ENCODE peak calls at places on chromosomes 2 and 18, in four cellular contexts. One of them, this sample, is unnamed.

GRCh38 chr18:29449424-29449823 is 1272.5 kb upstream of the CDH2 start:
- DNase-seq in K562: no peak
- DNase-seq in HepG2: no peak
- DNase-seq in GM12878: no peak
- DNase-seq in this sample: no peak

GRCh38 chr18:57803119-57803969 is at the start of gene ATP8B1:
- DNase-seq in HepG2: no peak
- DNase-seq in K562: peak; percentile 11
- DNase-seq in GM12878: no peak
- DNase-seq in this sample: peak; percentile 42

GRCh38 chr2:65429799-65430514 is 2.4 kb downstream of the SPRED2 start:
- DNase-seq in GM12878: no peak
- DNase-seq in K562: no peak
- DNase-seq in HepG2: no peak
- DNase-seq in this sample: no peak

GRCh38 chr2:40343904-40344303 is 108.0 kb downstream of the SLC8A1 start:
- DNase-seq in K562: no peak
- DNase-seq in HepG2: no peak
- DNase-seq in GM12878: no peak
- DNase-seq in this sample: no peak

GRCh38 chr2:156333951-156334495 is 1.5 kb upstream of the NR4A2 start:
- DNase-seq in HepG2: peak; percentile 15
- DNase-seq in K562: no peak
- DNase-seq in GM12878: no peak
- DNase-seq in this sample: peak; percentile 35

GRCh38 chr2:234329202-234329930 is 167.5 kb downstream of the ARL4C start:
- DNase-seq in HepG2: no peak
- DNase-seq in K562: no peak
- DNase-seq in GM12878: no peak
- DNase-seq in this sample: no peak

GRCh38 chr2:84694088-84694622 is 177.9 kb downstream of the DNAH6 start:
- DNase-seq in K562: no peak
- DNase-seq in HepG2: no peak
- DNase-seq in GM12878: no peak
- DNase-seq in this sample: no peak

GRCh38 chr2:124147552-124147951 is 122.5 kb downstream of the CNTNAP5 start:
- DNase-seq in K562: no peak
- DNase-seq in HepG2: no peak
- DNase-seq in GM12878: no peak
- DNase-seq in this sample: no peak

GRCh38 chr18:25786778-25787177 is 303.6 kb downstream of the SS18 start:
- DNase-seq in GM12878: no peak
- DNase-seq in K562: no peak
- DNase-seq in HepG2: no peak
- DNase-seq in this sample: no peak

GRCh38 chr18:68428026-68428425 is 286.9 kb downstream of the TMX3 start:
- DNase-seq in K562: no peak
- DNase-seq in HepG2: no peak
- DNase-seq in GM12878: no peak
- DNase-seq in this sample: no peak

GRCh38 chr2:142825861-142826260 is 51.6 kb upstream of the KYNU start:
- DNase-seq in HepG2: no peak
- DNase-seq in K562: no peak
- DNase-seq in GM12878: no peak
- DNase-seq in this sample: no peak

GRCh38 chr2:122412360-122412759 is 656.9 kb downstream of the TSN start:
- DNase-seq in HepG2: no peak
- DNase-seq in K562: no peak
- DNase-seq in GM12878: no peak
- DNase-seq in this sample: no peak

GRCh38 chr18:24659837-24660720 is 199.6 kb downstream of the HRH4 start:
- DNase-seq in GM12878: no peak
- DNase-seq in HepG2: no peak
- DNase-seq in K562: no peak
- DNase-seq in this sample: no peak

GRCh38 chr2:105324732-105325131 is 4.8 kb downstream of the TGFBRAP1 start:
- DNase-seq in HepG2: no peak
- DNase-seq in GM12878: no peak
- DNase-seq in K562: no peak
- DNase-seq in this sample: no peak

GRCh38 chr18:74674487-74674886 is 76.8 kb downstream of the ZNF407 start:
- DNase-seq in HepG2: no peak
- DNase-seq in GM12878: no peak
- DNase-seq in K562: no peak
- DNase-seq in this sample: no peak

GRCh38 chr2:222942977-222943376 is 82.1 kb downstream of the ACSL3 start:
- DNase-seq in HepG2: no peak
- DNase-seq in GM12878: no peak
- DNase-seq in K562: no peak
- DNase-seq in this sample: no peak

GRCh38 chr2:168550670-168551069 is 94.6 kb downstream of the CERS6 start:
- DNase-seq in HepG2: no peak
- DNase-seq in K562: no peak
- DNase-seq in GM12878: no peak
- DNase-seq in this sample: peak; percentile 12

GRCh38 chr18:7817596-7817995 is 250.5 kb downstream of the PTPRM start:
- DNase-seq in GM12878: no peak
- DNase-seq in HepG2: no peak
- DNase-seq in K562: no peak
- DNase-seq in this sample: no peak

GRCh38 chr2:229712125-229712524 is 2.2 kb downstream of the DNER start:
- DNase-seq in HepG2: no peak
- DNase-seq in GM12878: no peak
- DNase-seq in K562: no peak
- DNase-seq in this sample: no peak

GRCh38 chr18:13811993-13812392 is 12.0 kb upstream of the MC5R start:
- DNase-seq in GM12878: no peak
- DNase-seq in HepG2: peak; percentile 10
- DNase-seq in K562: peak; percentile 7
- DNase-seq in this sample: peak; percentile 33

GRCh38 chr2:178891265-178891958 is 84.2 kb upstream of the TTN start:
- DNase-seq in K562: peak; percentile 73
- DNase-seq in GM12878: peak; percentile 33
- DNase-seq in HepG2: peak; percentile 39
- DNase-seq in this sample: peak; percentile 60

GRCh38 chr2:143759455-143759854 is 630.2 kb downstream of the ARHGAP15 start:
- DNase-seq in K562: peak; percentile 25
- DNase-seq in GM12878: no peak
- DNase-seq in HepG2: no peak
- DNase-seq in this sample: no peak

GRCh38 chr2:114543106-114543806 is 100.8 kb downstream of the DPP10 start:
- DNase-seq in HepG2: peak; percentile 68
- DNase-seq in K562: peak; percentile 6
- DNase-seq in GM12878: no peak
- DNase-seq in this sample: no peak

GRCh38 chr18:67261931-67262552 is 254.5 kb downstream of the DSEL start:
- DNase-seq in K562: no peak
- DNase-seq in GM12878: no peak
- DNase-seq in HepG2: no peak
- DNase-seq in this sample: no peak

GRCh38 chr2:44748-45341 is 1.5 kb downstream of the FAM110C start:
- DNase-seq in K562: no peak
- DNase-seq in HepG2: no peak
- DNase-seq in GM12878: no peak
- DNase-seq in this sample: no peak

GRCh38 chr18:66999003-66999402 is 395.1 kb upstream of the CDH19 start:
- DNase-seq in HepG2: no peak
- DNase-seq in K562: no peak
- DNase-seq in GM12878: no peak
- DNase-seq in this sample: no peak

GRCh38 chr18:60981651-60982050 is 351.6 kb upstream of the CDH20 start:
- DNase-seq in K562: no peak
- DNase-seq in GM12878: no peak
- DNase-seq in HepG2: no peak
- DNase-seq in this sample: no peak

GRCh38 chr18:60987963-60988362 is 345.3 kb upstream of the CDH20 start:
- DNase-seq in K562: no peak
- DNase-seq in HepG2: no peak
- DNase-seq in GM12878: no peak
- DNase-seq in this sample: no peak

GRCh38 chr18:60982296-60982695 is 350.9 kb upstream of the CDH20 start:
- DNase-seq in K562: no peak
- DNase-seq in GM12878: no peak
- DNase-seq in HepG2: no peak
- DNase-seq in this sample: no peak

GRCh38 chr18:60982958-60983357 is 350.3 kb upstream of the CDH20 start:
- DNase-seq in GM12878: no peak
- DNase-seq in HepG2: no peak
- DNase-seq in K562: no peak
- DNase-seq in this sample: no peak

DNA sequence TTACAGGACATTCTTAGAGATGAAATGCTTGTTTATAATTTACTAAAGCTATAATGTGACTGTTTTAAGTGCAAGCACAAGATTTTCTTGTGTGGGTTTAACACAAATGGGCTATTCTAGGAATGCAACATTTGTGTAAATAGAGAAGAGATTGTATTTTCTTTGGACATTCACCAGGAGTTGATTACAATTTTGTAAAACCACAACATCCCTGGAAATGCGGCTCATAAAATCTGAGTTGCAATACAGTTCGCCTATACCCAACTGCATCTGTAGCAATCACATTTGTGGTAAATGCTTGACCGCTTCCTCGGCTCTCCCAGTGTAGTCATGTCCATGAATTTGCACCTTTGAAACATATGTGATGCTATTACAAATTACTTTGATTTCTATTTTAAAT is 348.7 kb upstream of the CDH20 start:
- DNase-seq in GM12878: no peak
- DNase-seq in K562: no peak
- DNase-seq in HepG2: no peak
- DNase-seq in this sample: no peak
- TF ChIP-seq TARDBP in GM12878: no peak
- TF ChIP-seq TARDBP in K562: no peak
- TF ChIP-seq TARDBP in HepG2: no peak
- TF ChIP-seq TARDBP in this sample: no peak

GRCh38 chr2:63661076-63661475 is 72.3 kb downstream of the MDH1 start:
- DNase-seq in HepG2: no peak
- DNase-seq in GM12878: no peak
- DNase-seq in K562: no peak
- DNase-seq in this sample: no peak
- TF ChIP-seq TARDBP in HepG2: no peak
- TF ChIP-seq TARDBP in GM12878: no peak
- TF ChIP-seq TARDBP in K562: no peak
- TF ChIP-seq TARDBP in this sample: no peak

GRCh38 chr2:171430516-171431410 is 3.0 kb downstream of the METTL8 start:
- DNase-seq in HepG2: no peak
- DNase-seq in GM12878: no peak
- DNase-seq in K562: no peak
- DNase-seq in this sample: no peak
- TF ChIP-seq TARDBP in HepG2: no peak
- TF ChIP-seq TARDBP in GM12878: no peak
- TF ChIP-seq TARDBP in K562: no peak
- TF ChIP-seq TARDBP in this sample: no peak

DNA sequence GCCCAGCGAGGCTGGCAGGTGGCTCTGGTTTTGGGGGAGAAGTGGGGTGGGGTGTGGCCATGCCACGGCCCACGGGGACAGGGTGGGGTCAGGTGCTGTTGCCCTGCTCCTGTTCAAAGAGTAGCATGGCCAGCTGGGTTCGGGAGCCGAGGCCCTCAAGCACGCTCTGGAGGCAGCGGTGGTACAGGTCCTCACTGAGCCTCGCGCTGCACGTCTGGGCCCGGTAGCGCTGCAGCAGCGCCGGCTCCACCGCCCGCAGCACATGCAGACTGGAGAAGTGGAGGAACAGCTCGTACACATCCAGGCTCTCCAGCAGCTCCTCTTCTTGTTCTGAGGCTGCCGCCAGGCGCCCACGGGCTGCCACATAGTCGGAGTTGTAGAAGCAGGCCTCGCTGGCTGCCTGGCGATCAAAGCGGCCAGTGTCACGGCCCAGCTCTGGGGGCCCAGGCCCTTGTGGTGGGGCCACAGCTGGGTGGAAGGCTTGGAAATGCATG is 4.3 kb downstream of the CHPF start:
- DNase-seq in HepG2: no peak
- DNase-seq in K562: no peak
- DNase-seq in GM12878: no peak
- DNase-seq in this sample: no peak
- TF ChIP-seq TARDBP in HepG2: no peak
- TF ChIP-seq TARDBP in K562: no peak
- TF ChIP-seq TARDBP in GM12878: no peak
- TF ChIP-seq TARDBP in this sample: no peak

DNA sequence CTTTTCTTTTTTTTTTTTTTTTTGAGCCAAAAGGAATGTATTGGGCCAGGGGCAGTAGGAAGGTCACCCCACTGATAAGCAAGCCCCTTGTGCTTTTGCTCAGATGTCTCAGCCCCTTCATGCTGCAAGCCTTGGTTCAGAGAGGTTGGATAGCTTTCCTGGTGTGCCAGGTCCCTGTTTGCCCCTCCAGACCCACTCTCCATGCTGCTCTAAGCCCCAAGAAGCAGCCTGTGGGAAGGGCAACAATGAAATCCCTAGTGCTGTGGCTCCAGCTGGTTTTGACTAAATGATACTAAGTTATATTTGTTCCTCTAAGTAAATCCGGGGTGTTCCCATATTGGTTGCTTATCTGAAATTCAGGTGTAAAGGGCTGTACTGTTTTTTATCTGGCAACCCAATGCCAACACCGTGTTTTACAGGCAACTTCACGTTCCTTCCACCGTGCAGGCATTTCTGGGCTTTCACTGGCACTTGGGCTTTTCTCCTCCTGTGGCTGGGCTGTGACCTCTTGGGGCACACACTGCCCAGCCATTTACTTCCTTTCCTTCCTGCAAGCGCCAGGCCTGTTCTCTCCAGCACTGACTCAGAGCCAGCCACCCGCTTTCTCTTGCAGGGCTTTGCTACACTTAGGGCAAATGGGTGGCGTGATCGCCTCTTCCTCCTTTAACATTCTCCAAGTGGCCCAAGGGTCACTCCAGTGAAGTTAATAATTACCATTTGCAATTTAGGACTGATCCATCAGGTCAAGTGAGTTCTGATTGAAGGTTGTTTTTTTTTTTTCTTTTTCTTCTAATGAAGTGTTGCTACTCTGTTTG is 21.6 kb downstream of the MERTK start:
- DNase-seq in HepG2: peak; percentile 94
- DNase-seq in GM12878: no peak
- DNase-seq in K562: no peak
- DNase-seq in this sample: no peak
- TF ChIP-seq TARDBP in HepG2: peak; percentile 66
- TF ChIP-seq TARDBP in GM12878: no peak
- TF ChIP-seq TARDBP in K562: no peak
- TF ChIP-seq TARDBP in this sample: no peak

GRCh38 chr2:42217914-42218313 is 48.8 kb downstream of the EML4 start:
- DNase-seq in HepG2: no peak
- DNase-seq in GM12878: no peak
- DNase-seq in K562: no peak
- DNase-seq in this sample: no peak

GRCh38 chr2:42217307-42217706 is 48.2 kb downstream of the EML4 start:
- DNase-seq in GM12878: no peak
- DNase-seq in K562: no peak
- DNase-seq in HepG2: peak; percentile 28
- DNase-seq in this sample: no peak

GRCh38 chr2:42216712-42217111 is 47.6 kb downstream of the EML4 start:
- DNase-seq in HepG2: no peak
- DNase-seq in K562: no peak
- DNase-seq in GM12878: no peak
- DNase-seq in this sample: no peak

GRCh38 chr2:42219160-42219559 is 50.0 kb downstream of the EML4 start:
- DNase-seq in K562: no peak
- DNase-seq in HepG2: no peak
- DNase-seq in GM12878: no peak
- DNase-seq in this sample: no peak

GRCh38 chr2:42218712-42219111 is 49.6 kb downstream of the EML4 start:
- DNase-seq in K562: no peak
- DNase-seq in GM12878: no peak
- DNase-seq in HepG2: no peak
- DNase-seq in this sample: no peak
- TF ChIP-seq TARDBP in K562: no peak
- TF ChIP-seq TARDBP in GM12878: no peak
- TF ChIP-seq TARDBP in HepG2: no peak
- TF ChIP-seq TARDBP in this sample: no peak